ENCODE peak calls at places on chromosomes 1 and 21, in nine cellular contexts. T is HepG2, V is sigmoid colon, K is spleen, C is stomach, S is endothelial cell of umbilical vein, I is HCT116, W is upper lobe of left lung, L is suprapubic skin. M is an unnamed sample.

GRCh38 chr1:220573836-220574235 is 45.9 kb downstream of the MARK1 start:
- DNase-seq in S (no peak), W (no peak), C (no peak), K (no peak), I (no peak), T (no peak), V (no peak), L (no peak), M (no peak)

GRCh38 chr1:71350805-71351204 is 270.0 kb upstream of the ZRANB2 start:
- DNase-seq in I (no peak), V (no peak), C (no peak), W (no peak), K (no peak), T (no peak), L (no peak), S (no peak), M (no peak)

GRCh38 chr21:44285547-44285992 is at the start of gene AIRE:
- DNase-seq in K (peak; percentile 69), C (no peak), I (no peak), T (no peak), S (no peak), L (no peak), W (peak; percentile 84), V (no peak), M (no peak)

GRCh38 chr1:193634470-193634869 is 448.1 kb upstream of the B3GALT2 start:
- DNase-seq in S (no peak), K (no peak), I (no peak), L (no peak), T (no peak), V (no peak), W (no peak), C (no peak), M (no peak)

GRCh38 chr1:18972531-18972930 is 16.1 kb upstream of the IFFO2 start:
- DNase-seq in S (peak; percentile 60), V (peak; percentile 55), C (no peak), L (peak; percentile 31), I (no peak), T (no peak), W (no peak), K (no peak), M (no peak)

GRCh38 chr1:211895126-211895759 is 64.7 kb upstream of the LPGAT1 start:
- DNase-seq in K (no peak), V (no peak), W (no peak), C (peak; percentile 33), S (no peak), I (no peak), T (peak; percentile 85), L (no peak), M (no peak)

GRCh38 chr1:109886827-109887226 is 23.8 kb upstream of the CSF1 start:
- DNase-seq in W (no peak), K (peak; percentile 83), L (no peak), S (no peak), C (no peak), T (no peak), I (no peak), V (no peak), M (no peak)

GRCh38 chr1:199313444-199313843 is 674.6 kb downstream of the PTPRC start:
- DNase-seq in S (no peak), W (no peak), K (no peak), I (no peak), V (no peak), L (no peak), C (no peak), T (no peak), M (no peak)

GRCh38 chr1:59994302-59995198 is 68.0 kb upstream of the CYP2J2 start:
- DNase-seq in C (no peak), L (no peak), T (no peak), V (no peak), W (no peak), K (no peak), I (no peak), S (no peak), M (no peak)

GRCh38 chr1:40153073-40153770 is 8.0 kb upstream of the RLF start:
- DNase-seq in K (no peak), V (no peak), T (peak; percentile 32), S (peak; percentile 76), W (no peak), C (no peak), I (peak; percentile 62), L (no peak), M (no peak)

GRCh38 chr1:1302006-1302430 is 5.7 kb downstream of the ACAP3 start:
- DNase-seq in V (no peak), S (no peak), W (peak; percentile 57), T (no peak), L (no peak), C (no peak), I (no peak), K (no peak), M (no peak)

GRCh38 chr1:117886101-117886795 is 43.2 kb downstream of the GDAP2 start:
- DNase-seq in I (no peak), K (no peak), T (no peak), L (no peak), W (no peak), V (no peak), C (no peak), S (no peak), M (no peak)

GRCh38 chr1:227955808-227956207 is 8.1 kb upstream of the WNT9A start:
- DNase-seq in S (no peak), L (no peak), T (no peak), K (no peak), V (no peak), I (no peak), C (no peak), W (no peak), M (no peak)

GRCh38 chr1:1858382-1859086 is 32.4 kb downstream of the GNB1 start:
- DNase-seq in I (no peak), W (no peak), L (peak; percentile 86), S (peak; percentile 98), T (peak; percentile 62), K (peak; percentile 78), C (peak; percentile 81), V (peak; percentile 88), M (no peak)

GRCh38 chr1:5882367-5883128 is 109.7 kb downstream of the NPHP4 start:
- DNase-seq in L (no peak), K (no peak), C (no peak), S (no peak), V (no peak), I (no peak), T (no peak), W (no peak), M (no peak)

GRCh38 chr1:211711313-211711712 is 35.9 kb upstream of the NEK2 start:
- DNase-seq in K (no peak), L (no peak), I (no peak), W (no peak), T (no peak), V (no peak), S (no peak), C (no peak), M (no peak)

GRCh38 chr1:203990118-203990517 is 82.8 kb upstream of the SOX13 start:
- DNase-seq in S (no peak), T (no peak), C (no peak), I (no peak), W (no peak), L (no peak), K (no peak), V (no peak), M (no peak)

GRCh38 chr1:82950606-82951200 is 1048.2 kb downstream of the TTLL7 start:
- DNase-seq in V (no peak), I (no peak), S (no peak), W (no peak), L (no peak), T (no peak), C (no peak), K (no peak), M (no peak)

GRCh38 chr1:229759037-229759435 is 133.0 kb downstream of the URB2 start:
- DNase-seq in C (no peak), I (no peak), K (no peak), T (no peak), W (no peak), V (no peak), S (no peak), L (no peak), M (no peak)

GRCh38 chr1:94315552-94316116 is 78.2 kb upstream of the ARHGAP29 start:
- DNase-seq in W (no peak), T (peak; percentile 76), C (no peak), V (no peak), S (no peak), K (no peak), L (no peak), I (no peak), M (no peak)
- TF ChIP-seq POLR2A in W (no peak), T (no peak), C (no peak), V (no peak), S (no peak), K (no peak), L (no peak), I (no peak), M (no peak)

DNA sequence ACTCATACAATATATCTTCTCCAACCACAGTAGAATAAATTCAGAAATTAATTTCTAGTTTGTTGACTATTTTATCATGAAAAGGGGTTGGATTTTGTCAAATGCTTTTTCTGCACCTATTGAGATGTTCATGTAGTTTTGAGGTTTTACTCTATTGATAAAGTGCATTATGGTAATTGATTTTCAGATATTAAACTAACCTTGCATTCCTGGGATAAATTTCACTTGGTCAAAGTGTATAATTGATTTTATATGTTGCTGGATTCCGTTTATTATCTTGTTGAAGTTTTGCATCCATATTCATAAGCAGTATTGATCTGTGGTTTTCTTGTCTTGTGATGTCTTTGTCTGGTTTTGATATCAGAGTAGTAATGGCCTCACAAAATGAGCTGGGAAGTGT is 34.4 kb upstream of the HYI start:
- DNase-seq in S (no peak), I (no peak), W (no peak), L (no peak), C (no peak), T (no peak), K (no peak), V (no peak), M (no peak)
- TF ChIP-seq POLR2AphosphoS5 in S (no peak), I (no peak), W (no peak), L (no peak), C (no peak), T (no peak), K (no peak), V (no peak), M (no peak)

DNA sequence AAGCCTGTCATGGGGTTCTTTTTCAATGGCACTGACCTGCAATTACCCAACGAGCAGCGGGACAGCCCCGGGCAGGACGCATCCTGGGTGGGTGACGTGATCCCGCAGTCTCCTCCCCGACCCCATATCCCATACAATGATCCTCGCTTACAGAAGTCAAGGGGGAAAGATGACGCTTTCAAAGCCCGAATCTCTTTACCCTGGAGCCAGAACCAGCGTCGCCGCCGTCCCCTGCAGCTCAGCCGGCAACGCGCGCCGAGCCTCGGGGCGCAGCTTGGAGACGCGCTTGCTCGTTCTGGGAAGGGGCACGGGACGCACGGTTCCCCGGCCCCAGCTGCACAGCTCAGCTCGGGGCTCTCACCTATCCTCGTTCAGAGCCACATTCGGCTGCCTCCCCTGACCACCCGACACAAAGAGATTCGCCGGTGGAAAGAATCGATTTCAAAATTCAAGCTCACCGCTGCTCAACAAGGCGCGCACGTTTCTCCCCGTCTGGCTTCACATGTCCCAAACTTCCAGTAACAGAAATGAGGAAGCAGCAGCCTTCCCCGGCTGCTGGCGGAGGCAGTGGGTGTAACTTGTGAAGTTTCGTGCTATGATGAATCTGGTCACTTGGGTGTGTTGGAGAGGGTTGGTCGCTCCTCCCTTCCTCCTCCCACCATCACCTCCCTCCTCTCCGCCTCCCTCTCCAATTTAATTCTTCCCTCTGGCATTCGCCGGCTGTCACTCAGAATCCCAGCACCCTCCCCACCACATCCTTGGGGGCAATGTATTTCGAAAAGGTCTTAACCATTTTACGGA is at the start of gene TIAM1:
- DNase-seq in I (no peak), C (peak; percentile 43), K (no peak), V (peak; percentile 80), T (no peak), S (no peak), W (peak; percentile 82), L (peak; percentile 67), M (peak; percentile 30)
- TF ChIP-seq POLR2A in I (no peak), C (no peak), K (no peak), V (no peak), T (no peak), S (no peak), W (peak; percentile 15), L (peak; percentile 31), M (no peak)

GRCh38 chr1:20483833-20484525 is 2.0 kb downstream of the CAMK2N1 start:
- DNase-seq in C (no peak), S (peak; percentile 49), L (no peak), I (no peak), W (peak; percentile 84), K (no peak), T (no peak), V (no peak), M (no peak)
- TF ChIP-seq POLR2AphosphoS5 in C (no peak), S (no peak), L (no peak), I (no peak), W (no peak), K (peak; percentile 25), T (peak; percentile 27), V (peak; percentile 4), M (no peak)